ENCODE peak calls at places on chromosomes 5 and 9, in seven cellular contexts. One of them, this sample, is unnamed.

GRCh38 chr9:113967380-113967779 is 91.3 kb downstream of the ZNF618 start:
- DNase-seq in mesenchymal stem cell: no peak
- DNase-seq in IMR-90: no peak
- DNase-seq in neuronal stem cell: no peak
- DNase-seq in H1: no peak
- DNase-seq in H9: no peak
- DNase-seq in mesendoderm: no peak
- DNase-seq in this sample: no peak

GRCh38 chr5:95760291-95761191 is 29.4 kb downstream of the RHOBTB3 start:
- DNase-seq in mesendoderm: peak; percentile 41
- DNase-seq in H9: no peak
- DNase-seq in mesenchymal stem cell: peak; percentile 96
- DNase-seq in H1: no peak
- DNase-seq in IMR-90: peak; percentile 99
- DNase-seq in neuronal stem cell: no peak
- DNase-seq in this sample: no peak

GRCh38 chr9:94054731-94055130 is 29.5 kb upstream of the PTPDC1 start:
- DNase-seq in H1: no peak
- DNase-seq in mesenchymal stem cell: no peak
- DNase-seq in H9: no peak
- DNase-seq in IMR-90: no peak
- DNase-seq in neuronal stem cell: no peak
- DNase-seq in mesendoderm: no peak
- DNase-seq in this sample: no peak

GRCh38 chr9:20032413-20033006 is 243.7 kb upstream of the SLC24A2 start:
- DNase-seq in neuronal stem cell: no peak
- DNase-seq in H9: no peak
- DNase-seq in IMR-90: no peak
- DNase-seq in mesendoderm: no peak
- DNase-seq in H1: no peak
- DNase-seq in mesenchymal stem cell: peak; percentile 23
- DNase-seq in this sample: no peak

GRCh38 chr5:83209963-83210362 is 132.6 kb downstream of the XRCC4 start:
- DNase-seq in H1: no peak
- DNase-seq in IMR-90: no peak
- DNase-seq in neuronal stem cell: no peak
- DNase-seq in mesenchymal stem cell: no peak
- DNase-seq in mesendoderm: no peak
- DNase-seq in H9: no peak
- DNase-seq in this sample: no peak

GRCh38 chr5:67395790-67396418 is 199.3 kb upstream of the CD180 start:
- DNase-seq in IMR-90: no peak
- DNase-seq in H9: no peak
- DNase-seq in neuronal stem cell: no peak
- DNase-seq in mesenchymal stem cell: no peak
- DNase-seq in H1: no peak
- DNase-seq in mesendoderm: no peak
- DNase-seq in this sample: no peak

GRCh38 chr5:180174587-180174972 is 34.4 kb downstream of the RASGEF1C start:
- DNase-seq in neuronal stem cell: no peak
- DNase-seq in IMR-90: no peak
- DNase-seq in H9: no peak
- DNase-seq in mesenchymal stem cell: no peak
- DNase-seq in H1: no peak
- DNase-seq in mesendoderm: no peak
- DNase-seq in this sample: no peak

GRCh38 chr5:123778641-123779040 is 266.7 kb downstream of the CSNK1G3 start:
- DNase-seq in IMR-90: no peak
- DNase-seq in neuronal stem cell: no peak
- DNase-seq in mesendoderm: no peak
- DNase-seq in H1: no peak
- DNase-seq in mesenchymal stem cell: no peak
- DNase-seq in H9: no peak
- DNase-seq in this sample: no peak

GRCh38 chr5:92559743-92560142 is 1021.3 kb downstream of the NR2F1-AS1 start:
- DNase-seq in mesenchymal stem cell: peak; percentile 35
- DNase-seq in IMR-90: peak; percentile 36
- DNase-seq in neuronal stem cell: no peak
- DNase-seq in H9: no peak
- DNase-seq in mesendoderm: peak; percentile 39
- DNase-seq in H1: no peak
- DNase-seq in this sample: no peak

GRCh38 chr5:26193626-26194025 is 844.8 kb downstream of the CDH9 start:
- DNase-seq in mesenchymal stem cell: no peak
- DNase-seq in mesendoderm: peak; percentile 6
- DNase-seq in neuronal stem cell: no peak
- DNase-seq in IMR-90: no peak
- DNase-seq in H9: no peak
- DNase-seq in H1: no peak
- DNase-seq in this sample: peak; percentile 51

GRCh38 chr5:53362521-53362941 is 117.9 kb upstream of the FST start:
- DNase-seq in mesenchymal stem cell: peak; percentile 86
- DNase-seq in neuronal stem cell: no peak
- DNase-seq in IMR-90: peak; percentile 97
- DNase-seq in H9: no peak
- DNase-seq in H1: no peak
- DNase-seq in mesendoderm: no peak
- DNase-seq in this sample: peak; percentile 21

GRCh38 chr9:90815183-90815943 is 13.7 kb downstream of the SYK start:
- DNase-seq in H1: no peak
- DNase-seq in IMR-90: peak; percentile 2
- DNase-seq in mesendoderm: peak; percentile 10
- DNase-seq in H9: no peak
- DNase-seq in mesenchymal stem cell: peak; percentile 86
- DNase-seq in neuronal stem cell: no peak
- DNase-seq in this sample: peak; percentile 23

GRCh38 chr9:121447341-121447834 is 52.3 kb downstream of the GGTA1 start:
- DNase-seq in H9: no peak
- DNase-seq in neuronal stem cell: no peak
- DNase-seq in IMR-90: peak; percentile 76
- DNase-seq in mesenchymal stem cell: peak; percentile 67
- DNase-seq in mesendoderm: no peak
- DNase-seq in H1: no peak
- DNase-seq in this sample: no peak

GRCh38 chr9:134928796-134929559 is 11.3 kb upstream of the FCN1 start:
- DNase-seq in neuronal stem cell: no peak
- DNase-seq in mesenchymal stem cell: no peak
- DNase-seq in mesendoderm: no peak
- DNase-seq in H9: no peak
- DNase-seq in IMR-90: no peak
- DNase-seq in H1: no peak
- DNase-seq in this sample: peak; percentile 25

GRCh38 chr9:87342743-87343142 is 154.9 kb upstream of the DAPK1 start:
- DNase-seq in mesendoderm: no peak
- DNase-seq in IMR-90: no peak
- DNase-seq in H9: no peak
- DNase-seq in mesenchymal stem cell: no peak
- DNase-seq in H1: no peak
- DNase-seq in neuronal stem cell: no peak
- DNase-seq in this sample: no peak

GRCh38 chr5:51960617-51961115 is 577.4 kb downstream of the ISL1 start:
- DNase-seq in neuronal stem cell: no peak
- DNase-seq in mesenchymal stem cell: peak; percentile 45
- DNase-seq in H9: no peak
- DNase-seq in H1: no peak
- DNase-seq in mesendoderm: peak; percentile 22
- DNase-seq in IMR-90: no peak
- DNase-seq in this sample: no peak

GRCh38 chr9:37574241-37574721 is 1.9 kb downstream of the FBXO10 start:
- DNase-seq in mesenchymal stem cell: peak; percentile 89
- DNase-seq in H1: no peak
- DNase-seq in H9: peak; percentile 32
- DNase-seq in neuronal stem cell: no peak
- DNase-seq in mesendoderm: peak; percentile 73
- DNase-seq in IMR-90: peak; percentile 62
- DNase-seq in this sample: no peak

GRCh38 chr5:150556106-150556505 is 48.2 kb downstream of the NDST1 start:
- DNase-seq in H9: no peak
- DNase-seq in IMR-90: no peak
- DNase-seq in H1: no peak
- DNase-seq in mesendoderm: no peak
- DNase-seq in mesenchymal stem cell: no peak
- DNase-seq in neuronal stem cell: no peak
- DNase-seq in this sample: no peak
- H4K8ac ChIP-seq in H9: no peak overlapping the region
- H4K8ac ChIP-seq in IMR-90: no peak overlapping the region
- H4K8ac ChIP-seq in H1: no peak overlapping the region
- H4K8ac ChIP-seq in mesendoderm: no peak overlapping the region
- H4K8ac ChIP-seq in mesenchymal stem cell: no peak overlapping the region
- H4K8ac ChIP-seq in neuronal stem cell: no peak overlapping the region
- H4K8ac ChIP-seq in this sample: no peak overlapping the region

GRCh38 chr5:88772047-88772446 is 110.9 kb downstream of the MEF2C start:
- DNase-seq in H1: no peak
- DNase-seq in mesenchymal stem cell: no peak
- DNase-seq in IMR-90: no peak
- DNase-seq in neuronal stem cell: no peak
- DNase-seq in mesendoderm: no peak
- DNase-seq in H9: no peak
- DNase-seq in this sample: no peak
- H4K8ac ChIP-seq in H1: no peak overlapping the region
- H4K8ac ChIP-seq in mesenchymal stem cell: no peak overlapping the region
- H4K8ac ChIP-seq in IMR-90: no peak overlapping the region
- H4K8ac ChIP-seq in neuronal stem cell: no peak overlapping the region
- H4K8ac ChIP-seq in mesendoderm: no peak overlapping the region
- H4K8ac ChIP-seq in H9: no peak overlapping the region
- H4K8ac ChIP-seq in this sample: no peak overlapping the region

GRCh38 chr5:139878093-139878492 is 82.5 kb downstream of the PSD2 start:
- DNase-seq in IMR-90: no peak
- DNase-seq in H1: no peak
- DNase-seq in mesendoderm: no peak
- DNase-seq in mesenchymal stem cell: no peak
- DNase-seq in H9: no peak
- DNase-seq in neuronal stem cell: no peak
- DNase-seq in this sample: no peak

GRCh38 chr5:139881145-139881733 is 85.6 kb downstream of the PSD2 start:
- DNase-seq in mesendoderm: peak; percentile 35
- DNase-seq in mesenchymal stem cell: peak; percentile 13
- DNase-seq in H1: no peak
- DNase-seq in H9: no peak
- DNase-seq in neuronal stem cell: no peak
- DNase-seq in IMR-90: no peak
- DNase-seq in this sample: no peak

GRCh38 chr5:139882961-139883539 is 87.4 kb downstream of the PSD2 start:
- DNase-seq in mesenchymal stem cell: no peak
- DNase-seq in IMR-90: no peak
- DNase-seq in mesendoderm: no peak
- DNase-seq in neuronal stem cell: no peak
- DNase-seq in H1: no peak
- DNase-seq in H9: no peak
- DNase-seq in this sample: no peak

GRCh38 chr5:139877129-139877597 is 81.6 kb downstream of the PSD2 start:
- DNase-seq in H9: peak; percentile 58
- DNase-seq in mesendoderm: no peak
- DNase-seq in IMR-90: no peak
- DNase-seq in mesenchymal stem cell: no peak
- DNase-seq in H1: no peak
- DNase-seq in neuronal stem cell: no peak
- DNase-seq in this sample: no peak

DNA sequence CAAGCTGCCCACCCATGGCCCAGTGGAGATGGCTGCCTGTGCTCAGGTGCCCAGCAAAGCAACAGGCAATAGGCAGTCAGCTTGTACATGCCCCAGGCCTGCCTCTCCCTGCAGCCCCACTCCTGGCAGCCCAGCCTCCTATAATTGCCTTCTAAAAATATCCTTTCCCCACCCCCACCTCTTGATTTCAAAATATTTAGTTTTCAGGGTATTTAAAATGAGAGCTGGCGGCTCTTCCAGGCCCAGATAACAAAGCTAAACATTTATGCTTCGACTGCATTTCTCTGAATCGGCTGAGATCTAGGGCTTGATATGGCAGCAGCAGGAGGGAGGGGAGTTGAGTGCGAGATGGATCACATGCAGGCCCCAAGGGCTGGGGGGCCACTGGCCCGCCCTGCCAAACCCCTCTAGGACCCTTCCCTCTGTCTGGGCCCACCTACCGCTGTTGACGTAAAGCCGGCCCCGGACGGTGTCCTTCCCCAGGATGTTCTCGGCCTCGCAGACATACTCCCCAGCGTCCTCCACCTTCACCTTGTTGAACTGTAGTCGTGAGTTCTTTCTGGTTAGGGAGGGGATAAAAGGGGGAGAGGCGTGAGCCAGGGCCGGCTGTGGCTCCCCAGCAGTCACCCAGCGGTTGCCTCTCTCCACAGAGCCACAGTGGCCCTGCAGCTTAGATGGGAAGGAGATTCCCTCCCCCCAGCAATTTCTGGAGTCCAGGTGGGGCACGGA is 85.0 kb downstream of the PSD2 start:
- DNase-seq in mesenchymal stem cell: peak; percentile 64
- DNase-seq in IMR-90: no peak
- DNase-seq in mesendoderm: no peak
- DNase-seq in neuronal stem cell: no peak
- DNase-seq in H1: no peak
- DNase-seq in H9: no peak
- DNase-seq in this sample: no peak
- H4K8ac ChIP-seq in mesenchymal stem cell: peak overlapping the region; percentile 66
- H4K8ac ChIP-seq in IMR-90: no peak overlapping the region
- H4K8ac ChIP-seq in mesendoderm: no peak overlapping the region
- H4K8ac ChIP-seq in neuronal stem cell: no peak overlapping the region
- H4K8ac ChIP-seq in H1: peak overlapping the region; percentile 26
- H4K8ac ChIP-seq in H9: no peak overlapping the region
- H4K8ac ChIP-seq in this sample: no peak overlapping the region

GRCh38 chr9:122950263-122950662 is 9.4 kb downstream of the RABGAP1 start:
- DNase-seq in neuronal stem cell: no peak
- DNase-seq in mesenchymal stem cell: no peak
- DNase-seq in H9: no peak
- DNase-seq in H1: no peak
- DNase-seq in IMR-90: no peak
- DNase-seq in mesendoderm: no peak
- DNase-seq in this sample: no peak

GRCh38 chr9:122946486-122947003 is 5.7 kb downstream of the RABGAP1 start:
- DNase-seq in H1: no peak
- DNase-seq in IMR-90: no peak
- DNase-seq in mesenchymal stem cell: no peak
- DNase-seq in neuronal stem cell: no peak
- DNase-seq in H9: no peak
- DNase-seq in mesendoderm: no peak
- DNase-seq in this sample: no peak

GRCh38 chr9:122951056-122951455 is 10.2 kb downstream of the RABGAP1 start:
- DNase-seq in neuronal stem cell: no peak
- DNase-seq in IMR-90: no peak
- DNase-seq in mesenchymal stem cell: no peak
- DNase-seq in H1: no peak
- DNase-seq in mesendoderm: no peak
- DNase-seq in H9: no peak
- DNase-seq in this sample: no peak

GRCh38 chr9:122948313-122948712 is 7.5 kb downstream of the RABGAP1 start:
- DNase-seq in H9: no peak
- DNase-seq in neuronal stem cell: no peak
- DNase-seq in mesenchymal stem cell: no peak
- DNase-seq in IMR-90: no peak
- DNase-seq in mesendoderm: no peak
- DNase-seq in H1: no peak
- DNase-seq in this sample: no peak

DNA sequence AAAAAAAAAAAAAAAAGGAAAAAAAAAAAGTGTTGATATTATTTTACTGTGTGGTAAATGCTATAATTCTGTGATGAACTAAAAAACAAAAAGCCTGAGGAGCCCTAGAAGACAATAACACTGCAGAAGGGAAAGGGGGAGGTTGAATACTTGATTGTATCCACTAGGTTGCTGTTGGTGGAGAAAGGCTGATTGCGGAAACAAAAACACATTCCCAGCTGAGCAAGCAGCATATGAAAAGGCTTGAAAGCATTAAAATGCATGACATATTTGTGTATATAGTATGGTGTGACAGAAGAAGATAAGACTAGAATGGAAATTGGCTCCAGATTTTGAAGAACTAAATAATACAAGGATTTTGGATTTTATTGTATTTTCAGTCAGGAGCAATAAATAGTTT is 8.9 kb downstream of the RABGAP1 start:
- DNase-seq in H1: no peak
- DNase-seq in mesenchymal stem cell: no peak
- DNase-seq in IMR-90: peak; percentile 25
- DNase-seq in H9: no peak
- DNase-seq in neuronal stem cell: no peak
- DNase-seq in mesendoderm: no peak
- DNase-seq in this sample: no peak
- H4K8ac ChIP-seq in H1: no peak overlapping the region
- H4K8ac ChIP-seq in mesenchymal stem cell: no peak overlapping the region
- H4K8ac ChIP-seq in IMR-90: no peak overlapping the region
- H4K8ac ChIP-seq in H9: no peak overlapping the region
- H4K8ac ChIP-seq in neuronal stem cell: no peak overlapping the region
- H4K8ac ChIP-seq in mesendoderm: no peak overlapping the region
- H4K8ac ChIP-seq in this sample: no peak overlapping the region

This sample was measured in trophoblast cell.